ENCODE peak calls at places on chromosomes 13 and 19, in eight cellular contexts. N is endodermal cell, P is SK-N-SH, Z is fibroblast of lung, F is tibial artery, B is heart right ventricle, U is fibroblast of mammary gland, O is mesothelial cell of epicardium. J is an unnamed sample.

GRCh38 chr13:113864303-113864890 is 521 bp upstream of the GAS6 start:
- DNase-seq in Z (no peak), B (no peak), F (peak; percentile 60), O (no peak), P (peak; percentile 61), U (no peak), N (peak; percentile 40), J (no peak)

GRCh38 chr19:14425696-14426138 is 6.6 kb upstream of the DDX39A start:
- DNase-seq in B (no peak), U (peak; percentile 85), Z (peak; percentile 61), F (no peak), P (no peak), O (no peak), N (no peak), J (no peak)

GRCh38 chr13:37406031-37406430 is 192.5 kb downstream of the POSTN start:
- DNase-seq in P (no peak), Z (no peak), F (no peak), N (no peak), B (no peak), O (no peak), U (no peak), J (no peak)

GRCh38 chr19:1354496-1355257 is 29.0 kb upstream of the NDUFS7 start:
- DNase-seq in N (peak; percentile 96), U (peak; percentile 77), Z (peak; percentile 84), B (peak; percentile 93), F (peak; percentile 95), P (peak; percentile 99), O (peak; percentile 84), J (peak; percentile 81)

GRCh38 chr19:41537789-41538188 is 38.2 kb upstream of the CEACAM21 start:
- DNase-seq in F (no peak), U (peak; percentile 41), Z (peak; percentile 31), O (no peak), N (peak; percentile 49), B (no peak), P (no peak), J (no peak)

GRCh38 chr19:15199652-15200574 is 882 bp downstream of the NOTCH3 start:
- DNase-seq in U (no peak), Z (no peak), O (peak; percentile 65), B (no peak), P (peak; percentile 91), F (peak; percentile 84), N (peak; percentile 91), J (peak; percentile 78)

GRCh38 chr19:3644351-3645066 is 17.9 kb upstream of the CACTIN start:
- DNase-seq in B (no peak), U (peak; percentile 55), P (no peak), F (no peak), O (no peak), N (no peak), Z (peak; percentile 63), J (no peak)

GRCh38 chr13:89061821-89062220 is 1390.7 kb downstream of the SLITRK5 start:
- DNase-seq in F (no peak), N (no peak), O (no peak), Z (no peak), B (no peak), U (no peak), P (no peak), J (no peak)

GRCh38 chr13:19888799-19889198 is 25.4 kb upstream of the ZMYM5 start:
- DNase-seq in P (peak; percentile 11), U (peak; percentile 35), B (no peak), N (no peak), Z (peak; percentile 50), F (no peak), O (no peak), J (no peak)

GRCh38 chr13:29908411-29908810 is 58.0 kb upstream of the UBL3 start:
- DNase-seq in B (peak; percentile 30), U (peak; percentile 94), Z (peak; percentile 78), P (no peak), N (no peak), O (no peak), F (no peak), J (no peak)

GRCh38 chr13:38630780-38631179 is 56.1 kb upstream of the FREM2 start:
- DNase-seq in P (no peak), U (peak; percentile 78), O (no peak), B (no peak), N (no peak), Z (peak; percentile 83), F (no peak), J (no peak)

GRCh38 chr13:95195146-95195545 is 106.1 kb downstream of the ABCC4 start:
- DNase-seq in Z (no peak), U (no peak), P (no peak), F (no peak), O (no peak), B (no peak), N (peak; percentile 3), J (no peak)

GRCh38 chr19:1183543-1184172 is 9.6 kb upstream of the SBNO2 start:
- DNase-seq in Z (no peak), U (no peak), N (peak; percentile 73), O (no peak), F (no peak), B (no peak), P (peak; percentile 10), J (no peak)

GRCh38 chr13:79593121-79593520 is 112.2 kb downstream of the NDFIP2 start:
- DNase-seq in O (no peak), P (no peak), U (peak; percentile 40), Z (no peak), F (no peak), N (no peak), B (no peak), J (no peak)

DNA sequence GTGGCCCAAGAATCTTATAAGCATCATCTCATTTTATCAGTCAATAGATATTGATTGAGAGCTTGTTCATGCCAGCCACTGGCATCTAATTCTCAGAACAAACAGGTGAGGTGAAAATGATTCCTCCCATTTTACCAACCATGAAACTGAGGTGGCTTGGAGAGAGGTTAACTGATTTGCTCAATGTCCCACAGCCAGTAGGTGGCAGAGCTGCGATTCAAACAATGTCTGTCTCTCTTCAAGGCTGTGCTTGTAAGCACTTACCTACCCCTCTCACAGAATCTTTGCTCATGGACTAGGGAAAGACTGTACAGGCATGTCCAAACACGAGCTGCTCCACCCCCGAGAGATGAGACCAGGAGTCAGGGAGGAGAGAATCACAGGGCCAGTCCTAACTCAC is 21.5 kb upstream of the GSX1 start:
- DNase-seq in N (peak; percentile 76), Z (peak; percentile 11), P (peak; percentile 20), B (no peak), O (no peak), F (no peak), U (peak; percentile 40), J (no peak)
- TF ChIP-seq CTCF in N (peak; percentile 78), Z (peak; percentile 16), P (peak; percentile 37), B (peak; percentile 18), O (no peak), F (no peak), U (peak; percentile 50), J (peak; percentile 57)

GRCh38 chr13:111345682-111346081 is 25.2 kb downstream of the TEX29 start:
- DNase-seq in F (no peak), O (no peak), P (no peak), Z (no peak), U (no peak), B (no peak), N (no peak), J (no peak)

GRCh38 chr13:111342716-111343115 is 22.3 kb downstream of the TEX29 start:
- DNase-seq in U (no peak), B (no peak), N (peak; percentile 29), F (no peak), P (no peak), Z (no peak), O (no peak), J (no peak)

GRCh38 chr13:111343186-111343805 is 22.9 kb downstream of the TEX29 start:
- DNase-seq in U (no peak), F (no peak), P (no peak), N (no peak), Z (no peak), B (no peak), O (no peak), J (no peak)

GRCh38 chr13:111346281-111346680 is 25.8 kb downstream of the TEX29 start:
- DNase-seq in B (peak; percentile 60), Z (no peak), O (no peak), F (no peak), N (no peak), U (no peak), P (no peak), J (no peak)

DNA sequence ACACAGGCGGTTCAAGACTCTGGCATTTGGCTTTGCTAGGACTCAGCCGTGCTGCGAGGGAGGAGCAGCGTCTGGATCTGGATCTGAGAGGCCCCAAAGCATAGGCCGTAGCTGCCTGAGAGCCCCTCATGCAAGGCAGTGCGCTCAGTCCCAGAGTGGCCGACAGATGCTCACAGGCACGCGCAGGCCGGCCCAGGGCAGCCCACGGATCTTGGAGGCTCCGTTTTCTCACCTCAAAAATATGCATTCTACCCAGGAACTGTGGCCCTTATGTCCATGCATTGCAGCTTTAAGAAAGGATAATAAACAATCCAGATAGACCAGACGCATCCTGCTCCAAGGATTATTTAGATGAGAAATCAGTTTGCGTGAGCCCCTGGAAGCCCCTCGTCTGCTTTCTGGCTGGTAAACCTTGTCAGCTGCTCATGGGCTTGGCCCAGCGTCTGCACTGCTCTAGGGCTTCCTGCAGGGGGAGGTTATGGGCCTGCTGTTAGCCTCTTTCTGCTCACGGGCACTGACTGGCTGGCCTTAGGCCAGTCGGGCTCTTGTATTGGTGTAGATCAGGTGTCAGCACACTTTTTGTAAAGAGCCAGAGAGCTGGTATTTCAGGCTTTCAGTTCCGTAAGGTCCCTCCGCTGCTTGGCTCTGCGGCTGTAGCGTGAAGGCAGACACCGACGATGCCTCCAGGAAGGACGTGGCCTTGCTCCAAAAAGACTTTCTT is 24.2 kb downstream of the TEX29 start:
- DNase-seq in O (no peak), P (no peak), F (no peak), B (no peak), Z (peak; percentile 67), U (peak; percentile 27), N (peak; percentile 95), J (peak; percentile 29)
- TF ChIP-seq CTCF in O (peak; percentile 19), P (no peak), F (no peak), B (no peak), Z (no peak), U (peak; percentile 38), N (peak; percentile 85), J (no peak)

GRCh38 chr13:24357756-24358155 is 48.4 kb downstream of the C1QTNF9 start:
- DNase-seq in F (no peak), P (no peak), N (no peak), B (no peak), Z (no peak), U (no peak), O (no peak), J (no peak)
- TF ChIP-seq CTCF in F (no peak), P (no peak), N (no peak), B (no peak), Z (no peak), U (no peak), O (no peak), J (no peak)

DNA sequence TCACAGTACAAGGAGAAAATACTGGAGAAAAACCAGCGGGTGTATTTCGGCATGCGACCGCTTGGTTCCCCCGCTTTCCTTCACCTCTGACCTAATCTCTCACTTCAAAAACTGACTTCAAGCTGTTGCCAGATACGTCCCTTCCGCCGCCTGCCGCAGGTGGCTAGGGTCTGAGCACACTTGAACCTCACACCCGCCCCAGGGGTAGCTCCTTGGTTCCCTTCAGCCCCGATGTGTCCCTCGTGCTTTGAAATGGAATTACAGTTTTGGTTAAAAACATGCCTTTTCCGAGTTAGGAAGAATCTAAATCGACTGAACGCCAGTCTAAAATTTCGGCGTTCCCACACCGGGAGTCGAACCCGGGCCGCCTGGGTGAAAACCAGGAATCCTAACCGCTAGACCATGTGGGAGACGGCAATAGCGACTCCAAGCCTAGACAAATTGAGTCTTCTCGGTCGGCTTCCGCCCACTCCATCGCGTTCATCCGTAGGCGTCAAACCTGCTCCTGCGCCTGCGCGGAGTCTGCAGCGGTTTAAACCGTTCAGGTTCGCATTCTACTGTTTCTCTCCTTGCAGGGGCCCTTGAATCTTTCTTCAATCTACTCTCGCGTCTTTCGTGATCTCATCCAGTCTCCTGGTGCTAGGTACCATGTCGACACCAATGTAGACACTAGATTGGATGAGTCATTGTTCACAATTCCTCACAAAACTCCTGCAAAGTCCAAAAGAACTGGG is 71.5 kb downstream of the NUFIP1 start:
- DNase-seq in N (peak; percentile 98), O (peak; percentile 96), P (peak; percentile 84), B (peak; percentile 96), Z (peak; percentile 98), F (peak; percentile 98), U (peak; percentile 97), J (peak; percentile 96)
- TF ChIP-seq CTCF in N (peak; percentile 69), O (peak; percentile 41), P (peak; percentile 55), B (no peak), Z (peak; percentile 50), F (peak; percentile 48), U (peak; percentile 42), J (peak; percentile 59)